ENCODE peak calls at places on chromosomes 3 and 15, in seven cellular contexts. Y, Q, G, X, U, O and A are unnamed samples.

GRCh38 chr3:17605032-17605431 is 137.4 kb downstream of the TBC1D5 start:
- DNase-seq in Y (no peak), Q (peak), G (no peak), X (no peak), U (no peak), O (no peak), A (peak)

GRCh38 chr15:42137461-42138261 is 18.8 kb downstream of the PLA2G4F start:
- DNase-seq in Y (peak), Q (peak), G (no peak), X (no peak), U (peak), O (no peak), A (no peak)

GRCh38 chr15:74418575-74419338 is 15.0 kb downstream of the SEMA7A start:
- DNase-seq in Y (no peak), Q (no peak), G (no peak), X (no peak), U (no peak), O (no peak), A (no peak)

GRCh38 chr3:114363554-114364202 is 69.8 kb downstream of the TIGIT start:
- DNase-seq in Y (no peak), Q (peak), G (no peak), X (no peak), U (no peak), O (no peak), A (peak)

GRCh38 chr3:15501126-15501525 is 20.4 kb downstream of the COLQ start:
- DNase-seq in Y (no peak), Q (no peak), G (no peak), X (no peak), U (no peak), O (no peak), A (no peak)

GRCh38 chr3:150703756-150704344 is at the start of gene ERICH6:
- DNase-seq in Y (peak), Q (peak), G (peak), X (peak), U (peak), O (peak), A (peak)

GRCh38 chr3:24323272-24323671 is 171.4 kb downstream of the THRB start:
- DNase-seq in Y (no peak), Q (no peak), G (no peak), X (no peak), U (no peak), O (no peak), A (no peak)

GRCh38 chr3:160368804-160369203 is 30.2 kb downstream of the IFT80 start:
- DNase-seq in Y (peak), Q (no peak), G (no peak), X (no peak), U (no peak), O (no peak), A (no peak)

GRCh38 chr3:59262076-59262498 is 212.3 kb upstream of the CFAP20DC start:
- DNase-seq in Y (peak), Q (no peak), G (no peak), X (no peak), U (peak), O (no peak), A (no peak)

GRCh38 chr3:159858650-159859049 is 130.0 kb upstream of the IL12A start:
- DNase-seq in Y (no peak), Q (no peak), G (no peak), X (no peak), U (no peak), O (no peak), A (no peak)

GRCh38 chr15:33608714-33609113 is 297.9 kb downstream of the RYR3 start:
- DNase-seq in Y (no peak), Q (peak), G (no peak), X (no peak), U (no peak), O (no peak), A (no peak)
- TF ChIP-seq CTCF in Y (no peak), Q (peak), G (no peak), X (no peak), U (no peak), O (peak), A (no peak)

DNA sequence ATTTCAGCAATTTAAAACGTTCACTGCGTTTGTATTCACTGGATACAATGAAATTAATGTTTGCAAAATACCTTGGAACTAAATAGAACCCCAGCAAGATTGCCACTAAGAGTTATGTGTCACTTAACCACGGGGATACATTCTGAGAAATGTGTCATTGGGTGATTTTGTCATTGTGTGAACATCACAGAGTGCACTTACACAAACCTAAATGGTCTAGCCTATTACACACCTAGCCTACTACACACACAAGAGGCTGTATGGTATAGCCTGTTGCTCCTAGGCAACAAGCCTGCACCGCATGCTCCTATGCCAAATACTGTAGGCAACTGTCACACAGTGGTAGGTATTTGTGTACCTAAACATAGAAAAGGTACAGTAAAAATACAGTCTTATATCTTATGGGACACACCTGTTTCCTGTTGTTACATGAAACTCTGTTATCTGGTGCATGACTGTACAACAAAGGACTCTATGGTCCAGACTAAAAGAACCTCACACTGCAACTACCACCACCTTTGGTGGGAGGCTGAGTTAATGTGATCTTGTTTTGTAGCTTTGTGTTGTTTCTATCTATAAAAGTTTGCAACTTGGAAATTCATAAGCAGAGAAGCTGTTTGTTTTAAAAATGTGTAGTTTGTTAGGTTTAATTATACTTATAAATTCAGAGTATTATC is 92.2 kb upstream of the NTRK3 start:
- DNase-seq in Y (no peak), Q (no peak), G (no peak), X (no peak), U (no peak), O (no peak), A (no peak)
- TF ChIP-seq CTCF in Y (no peak), Q (no peak), G (no peak), X (no peak), U (no peak), O (no peak), A (no peak)

GRCh38 chr15:101724675-101725005 is 367 bp upstream of the TARS3 start:
- DNase-seq in Y (no peak), Q (no peak), G (no peak), X (no peak), U (no peak), O (no peak), A (no peak)

GRCh38 chr15:101727186-101727585 is 2.9 kb upstream of the TARS3 start:
- DNase-seq in Y (no peak), Q (no peak), G (no peak), X (no peak), U (no peak), O (no peak), A (no peak)

GRCh38 chr15:101723161-101723873 is 956 bp downstream of the TARS3 start:
- DNase-seq in Y (peak), Q (peak), G (no peak), X (no peak), U (peak), O (no peak), A (no peak)

GRCh38 chr15:101725073-101725472 is 800 bp upstream of the TARS3 start:
- DNase-seq in Y (no peak), Q (no peak), G (no peak), X (no peak), U (no peak), O (no peak), A (no peak)

GRCh38 chr15:101723874-101724674 is at the start of gene TARS3:
- DNase-seq in Y (peak), Q (peak), G (peak), X (peak), U (peak), O (peak), A (no peak)
- TF ChIP-seq CTCF in Y (peak), Q (no peak), G (no peak), X (no peak), U (peak), O (no peak), A (peak)

DNA sequence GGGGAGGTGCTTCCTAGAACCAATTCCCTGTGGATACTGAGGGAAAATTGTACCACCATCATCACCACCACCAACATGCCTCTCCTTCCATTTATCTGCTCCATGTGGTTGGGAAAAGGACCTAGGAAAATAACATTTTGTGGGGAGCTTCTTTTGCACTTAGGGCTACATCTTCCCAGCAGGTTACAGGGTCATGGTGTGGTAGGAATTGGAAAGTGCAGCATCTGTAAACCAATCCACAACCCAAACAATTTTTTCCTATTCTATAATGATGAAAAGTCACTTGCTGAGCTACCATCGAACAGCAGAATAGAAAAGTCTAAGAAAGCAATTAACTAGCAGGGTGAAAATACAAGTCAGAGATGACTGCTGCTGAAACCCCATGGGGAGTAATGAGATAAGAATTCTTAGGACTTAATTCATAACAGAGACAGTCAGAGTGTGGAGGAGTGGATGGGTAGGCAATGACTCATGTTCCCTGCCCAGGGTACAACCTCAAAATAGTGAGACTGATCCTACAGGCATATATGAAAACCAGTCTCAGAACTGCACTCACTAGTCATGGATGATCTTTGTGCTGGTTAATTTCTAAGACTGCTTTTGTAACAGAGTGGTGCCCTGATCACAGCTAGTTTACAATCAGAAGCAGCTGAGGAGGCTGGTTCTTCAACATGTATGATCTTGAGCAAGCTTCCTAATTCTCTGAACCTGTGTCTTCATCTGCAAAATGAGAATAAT is 38.1 kb upstream of the LEKR1 start:
- DNase-seq in Y (peak), Q (peak), G (no peak), X (no peak), U (peak), O (no peak), A (peak)
- TF ChIP-seq CTCF in Y (no peak), Q (no peak), G (no peak), X (no peak), U (no peak), O (no peak), A (no peak)

GRCh38 chr3:71064288-71064975 is 519.1 kb downstream of the FOXP1 start:
- DNase-seq in Y (peak), Q (peak), G (peak), X (peak), U (peak), O (no peak), A (no peak)
- TF ChIP-seq CTCF in Y (no peak), Q (peak), G (no peak), X (peak), U (no peak), O (peak), A (no peak)

GRCh38 chr3:10195692-10196091 is 31.0 kb downstream of the IRAK2 start:
- DNase-seq in Y (no peak), Q (no peak), G (no peak), X (peak), U (no peak), O (no peak), A (no peak)

GRCh38 chr3:10189557-10190374 is 25.0 kb downstream of the IRAK2 start:
- DNase-seq in Y (peak), Q (no peak), G (no peak), X (peak), U (no peak), O (peak), A (no peak)

GRCh38 chr3:10194328-10195071 is 29.8 kb downstream of the IRAK2 start:
- DNase-seq in Y (peak), Q (no peak), G (no peak), X (peak), U (peak), O (peak), A (no peak)

GRCh38 chr3:10193692-10194327 is 29.1 kb downstream of the IRAK2 start:
- DNase-seq in Y (peak), Q (no peak), G (no peak), X (no peak), U (no peak), O (no peak), A (no peak)

DNA sequence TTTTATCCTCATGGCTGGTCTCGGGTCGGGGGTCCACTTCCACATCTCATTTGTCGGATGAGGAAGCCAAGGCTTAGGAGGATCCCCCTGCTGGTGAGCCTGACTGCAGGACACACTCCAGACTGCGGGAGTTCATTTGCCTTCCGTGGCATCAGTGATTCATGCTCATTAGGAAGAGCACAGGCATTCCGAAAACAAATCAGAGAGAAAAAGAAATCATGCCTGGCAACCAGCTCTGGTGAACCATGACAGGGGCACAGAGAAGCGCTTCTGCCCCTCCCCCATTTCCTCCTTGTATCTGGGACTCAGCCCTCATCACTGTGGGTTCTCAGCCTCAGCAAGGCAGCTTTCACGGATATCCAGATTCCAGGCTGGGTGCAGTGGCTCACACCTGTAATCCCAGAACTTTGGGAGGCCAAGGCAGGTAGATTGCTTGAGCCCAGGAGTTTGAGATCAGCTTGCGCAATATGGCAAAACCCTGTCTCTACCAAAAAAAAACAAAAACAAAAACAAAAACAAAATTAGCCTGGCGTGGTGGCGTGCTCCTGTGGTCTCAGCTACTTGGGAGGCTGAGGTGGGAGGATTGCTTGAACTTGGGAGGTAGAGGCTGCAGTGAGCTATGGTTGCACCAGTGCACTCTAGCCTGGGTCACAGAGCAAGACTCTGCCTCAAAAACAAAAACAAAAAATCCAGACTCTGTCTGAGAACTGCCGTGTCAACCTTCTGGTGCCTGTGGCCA is 28.4 kb downstream of the IRAK2 start:
- DNase-seq in Y (peak), Q (peak), G (no peak), X (no peak), U (no peak), O (no peak), A (peak)
- TF ChIP-seq CTCF in Y (peak), Q (peak), G (no peak), X (peak), U (peak), O (no peak), A (peak)

GRCh38 chr15:41079717-41080116 is 36.4 kb downstream of the INO80 start:
- DNase-seq in Y (no peak), Q (no peak), G (no peak), X (no peak), U (no peak), O (no peak), A (no peak)

GRCh38 chr15:41080144-41080543 is 35.9 kb downstream of the INO80 start:
- DNase-seq in Y (no peak), Q (no peak), G (no peak), X (no peak), U (no peak), O (no peak), A (no peak)

DNA sequence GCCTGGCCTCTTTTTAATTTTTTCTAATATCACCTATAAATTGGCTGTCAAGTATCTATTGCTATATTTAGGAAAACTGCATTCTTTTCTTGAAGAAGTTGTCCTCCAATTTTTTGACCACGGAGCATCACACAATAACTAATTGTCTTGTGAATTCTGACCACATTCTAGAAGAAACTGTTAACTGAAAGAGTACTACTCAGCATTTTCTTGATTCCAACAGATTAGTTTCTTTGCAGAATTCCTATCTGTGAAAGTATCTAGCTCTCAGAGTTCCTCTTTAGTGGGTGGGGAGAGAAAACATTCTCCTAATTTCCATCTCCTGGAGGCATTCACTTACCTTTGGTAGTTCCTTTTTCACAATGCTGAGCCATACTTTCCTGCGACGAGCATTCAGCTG is 31.1 kb downstream of the INO80 start:
- DNase-seq in Y (no peak), Q (no peak), G (no peak), X (no peak), U (no peak), O (no peak), A (no peak)
- TF ChIP-seq CTCF in Y (no peak), Q (no peak), G (no peak), X (no peak), U (no peak), O (no peak), A (no peak)

GRCh38 chr15:82832601-82833209 is 23.3 kb downstream of the WHAMM start:
- DNase-seq in Y (peak), Q (peak), G (no peak), X (no peak), U (peak), O (no peak), A (peak)
- TF ChIP-seq CTCF in Y (no peak), Q (peak), G (peak), X (peak), U (no peak), O (no peak), A (no peak)

GRCh38 chr3:66803206-66803605 is 194.9 kb upstream of the KBTBD8 start:
- DNase-seq in Y (no peak), Q (no peak), G (no peak), X (no peak), U (no peak), O (no peak), A (no peak)
- TF ChIP-seq CTCF in Y (peak), Q (peak), G (no peak), X (no peak), U (no peak), O (no peak), A (no peak)

GRCh38 chr3:112640333-112640863 is 545 bp downstream of the CCDC80 start:
- DNase-seq in Y (no peak), Q (peak), G (no peak), X (no peak), U (no peak), O (no peak), A (peak)

GRCh38 chr3:112640864-112641751 is at the start of gene CCDC80:
- DNase-seq in Y (peak), Q (peak), G (no peak), X (no peak), U (no peak), O (no peak), A (peak)

GRCh38 chr3:112643621-112644236 is 2.8 kb upstream of the CCDC80 start:
- DNase-seq in Y (no peak), Q (no peak), G (no peak), X (no peak), U (no peak), O (no peak), A (no peak)

GRCh38 chr3:112644453-112644852 is 3.5 kb upstream of the CCDC80 start:
- DNase-seq in Y (no peak), Q (no peak), G (no peak), X (no peak), U (no peak), O (no peak), A (no peak)

GRCh38 chr3:112642912-112643506 is 2.1 kb upstream of the CCDC80 start:
- DNase-seq in Y (peak), Q (peak), G (peak), X (peak), U (peak), O (peak), A (peak)
- TF ChIP-seq CTCF in Y (peak), Q (peak), G (peak), X (peak), U (peak), O (peak), A (peak)